ENCODE peak calls at places on chromosomes 6 and 20, in seven cellular contexts. S is left ventricle myocardium inferior, C is RWPE2, X is uterus, R is H1, M is GM23248, I is body of pancreas. T is an unnamed sample. For H3K9me3, the result is how much of the 10 kb centered on the place peaks cover.

GRCh38 chr6:119801041-119801440 is 451.5 kb upstream of the MAN1A1 start:
- DNase-seq in X (no peak), I (no peak), R (no peak), C (no peak), S (no peak), M (no peak), T (no peak)

GRCh38 chr6:164807125-164807524 is 502.3 kb downstream of the C6orf118 start:
- DNase-seq in I (no peak), C (no peak), R (no peak), X (no peak), M (no peak), S (no peak), T (no peak)

GRCh38 chr6:9766240-9766915 is 648.5 kb downstream of the TFAP2A start:
- DNase-seq in C (no peak), S (no peak), X (no peak), R (no peak), I (no peak), M (peak), T (peak)

GRCh38 chr6:134431306-134431919 is 113.5 kb upstream of the SGK1 start:
- DNase-seq in I (no peak), C (no peak), M (peak), S (no peak), X (no peak), R (no peak), T (no peak)

GRCh38 chr6:15076565-15076964 is 169.3 kb upstream of the JARID2 start:
- DNase-seq in C (no peak), S (no peak), M (no peak), I (no peak), R (no peak), X (no peak), T (no peak)

GRCh38 chr6:150006961-150007464 is 18.3 kb downstream of the RAET1L start:
- DNase-seq in R (no peak), M (peak), I (no peak), C (no peak), X (no peak), S (no peak), T (no peak)

GRCh38 chr6:75171581-75172360 is 34.1 kb downstream of the COL12A1 start:
- DNase-seq in X (no peak), C (no peak), R (no peak), I (no peak), S (no peak), M (peak), T (peak)

GRCh38 chr20:38260378-38261053 is at the start of gene KIAA1755:
- DNase-seq in X (peak), M (peak), I (no peak), S (peak), C (peak), R (no peak), T (no peak)

GRCh38 chr6:32973144-32973854 is 4.9 kb downstream of the BRD2 start:
- DNase-seq in X (no peak), R (no peak), M (peak), S (no peak), C (no peak), I (peak), T (peak)

GRCh38 chr20:427849-428657 is 20.0 kb downstream of the RBCK1 start:
- DNase-seq in I (no peak), S (no peak), M (no peak), X (no peak), C (no peak), R (no peak), T (no peak)

GRCh38 chr6:68343901-68344300 is 291.2 kb upstream of the ADGRB3 start:
- DNase-seq in I (peak), M (peak), R (peak), S (no peak), X (no peak), C (no peak), T (peak)

GRCh38 chr6:150058231-150058792 is 10.6 kb downstream of the ULBP3 start:
- DNase-seq in C (no peak), I (no peak), X (no peak), R (no peak), M (no peak), S (no peak), T (no peak)

GRCh38 chr6:117288083-117288715 is 22.8 kb downstream of the VGLL2 start:
- DNase-seq in X (no peak), R (no peak), I (no peak), S (no peak), C (no peak), M (no peak), T (peak)

DNA sequence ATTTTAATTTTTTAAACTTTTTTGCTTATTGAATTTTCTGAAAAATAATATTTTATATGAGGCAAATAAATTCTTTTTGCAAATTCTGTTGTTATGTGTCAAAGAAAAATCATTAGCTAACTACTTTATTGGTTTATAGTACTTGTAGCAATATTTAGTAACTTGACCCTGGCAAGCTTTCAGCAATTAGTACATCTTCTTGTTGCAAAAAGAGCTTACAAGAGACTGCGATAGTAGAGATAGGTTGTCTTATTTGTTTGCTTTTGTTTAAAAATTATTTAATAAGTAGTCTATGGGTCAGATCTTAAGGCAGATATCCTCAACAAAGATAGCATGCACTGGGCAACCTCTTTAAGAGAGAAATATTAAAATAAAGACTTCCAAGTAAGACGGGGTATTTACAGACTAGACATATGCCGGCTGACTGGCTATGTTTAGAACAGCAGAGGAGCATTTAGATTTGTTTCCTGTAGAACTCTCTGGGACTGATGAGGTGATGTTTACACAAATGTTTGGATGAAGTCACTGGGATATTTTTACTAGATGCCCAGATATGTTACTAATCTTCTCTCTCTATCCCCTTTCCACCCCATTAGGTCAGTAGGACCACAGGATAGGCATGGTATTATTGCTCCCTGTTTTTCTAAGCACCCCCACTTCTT is 24.9 kb downstream of the VGLL2 start:
- DNase-seq in C (no peak), R (no peak), M (no peak), X (no peak), I (no peak), S (no peak), T (no peak)
- H3K4me3 ChIP-seq in C (no peak), R (no peak), M (no peak), X (no peak), I (no peak), S (no peak), T (no peak)

GRCh38 chr20:23832775-23833508 is 6.4 kb upstream of the CST2 start:
- DNase-seq in C (no peak), R (no peak), X (no peak), I (no peak), M (peak), S (no peak), T (no peak)
- H3K9me3 ChIP-seq in C (under half), R (under half), X (under half), I (under half), M (under half), S (under half), T (under half)

DNA sequence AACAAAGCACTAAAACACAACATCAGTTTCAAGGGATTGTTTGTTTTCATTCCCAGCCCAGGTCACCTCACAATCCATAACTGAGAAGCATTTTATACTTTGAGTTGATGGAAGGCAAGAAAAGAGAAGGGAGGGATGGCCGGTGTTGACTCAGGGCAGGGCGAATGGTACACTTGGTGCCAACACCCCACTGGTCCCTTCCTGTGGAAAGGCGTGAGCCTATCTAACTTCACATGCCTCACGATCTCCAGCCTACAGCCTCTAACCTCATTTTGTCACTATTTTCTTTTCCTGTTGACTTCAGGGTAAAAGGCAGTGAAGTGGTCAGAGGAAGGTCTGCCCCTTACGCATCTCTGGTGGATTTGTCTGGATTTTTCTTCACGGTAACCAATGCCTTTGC is 53.5 kb upstream of the SASH1 start:
- DNase-seq in S (no peak), R (no peak), C (no peak), I (no peak), X (no peak), M (no peak), T (no peak)
- H3K4me3 ChIP-seq in S (peak), R (no peak), C (no peak), I (no peak), X (no peak), M (no peak), T (no peak)

GRCh38 chr20:43809206-43809819 is 82.5 kb upstream of the GTSF1L start:
- DNase-seq in R (no peak), C (no peak), X (no peak), S (no peak), I (no peak), M (no peak), T (no peak)
- H3K9me3 ChIP-seq in R (under half), C (under half), X (under half), S (half or more), I (under half), M (under half), T (under half)

GRCh38 chr6:41576667-41577066 is 30.5 kb downstream of the FOXP4 start:
- DNase-seq in C (no peak), R (no peak), S (no peak), X (no peak), M (no peak), I (peak), T (no peak)

GRCh38 chr6:41578714-41579610 is 32.8 kb downstream of the FOXP4 start:
- DNase-seq in R (no peak), C (no peak), I (no peak), X (no peak), S (no peak), M (no peak), T (no peak)

GRCh38 chr6:41577865-41578713 is 31.9 kb downstream of the FOXP4 start:
- DNase-seq in R (no peak), X (no peak), C (no peak), I (peak), S (no peak), M (peak), T (peak)

GRCh38 chr6:41575598-41575997 is 29.4 kb downstream of the FOXP4 start:
- DNase-seq in X (no peak), M (no peak), I (no peak), C (no peak), S (no peak), R (no peak), T (no peak)

DNA sequence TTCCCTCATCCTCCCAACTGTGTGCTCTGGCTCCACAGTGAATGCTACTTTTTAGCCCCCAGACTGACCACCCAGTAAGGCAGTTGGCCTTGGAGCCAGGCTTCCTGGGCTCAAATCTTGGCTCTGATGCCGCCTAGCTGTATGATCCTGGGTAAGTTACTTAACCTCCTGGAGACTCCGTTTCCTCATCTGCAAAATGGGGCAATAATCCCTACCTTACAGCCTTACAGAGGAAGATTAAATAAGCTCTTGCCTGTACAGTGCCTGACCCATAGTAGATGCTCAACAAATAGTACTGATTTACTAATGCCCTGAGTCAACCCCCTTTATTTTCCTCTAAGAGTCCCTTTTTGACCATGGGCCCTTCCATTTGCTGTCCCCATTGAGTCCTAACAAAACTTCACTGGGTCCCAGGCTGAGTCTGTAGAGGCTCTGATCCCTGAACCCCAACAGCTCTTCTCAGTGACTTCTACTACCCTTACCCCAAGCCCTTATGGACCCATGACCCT is 31.2 kb downstream of the FOXP4 start:
- DNase-seq in C (no peak), X (no peak), M (no peak), S (no peak), R (no peak), I (no peak), T (no peak)
- H3K4me3 ChIP-seq in C (no peak), X (no peak), M (no peak), S (no peak), R (no peak), I (no peak), T (no peak)

DNA sequence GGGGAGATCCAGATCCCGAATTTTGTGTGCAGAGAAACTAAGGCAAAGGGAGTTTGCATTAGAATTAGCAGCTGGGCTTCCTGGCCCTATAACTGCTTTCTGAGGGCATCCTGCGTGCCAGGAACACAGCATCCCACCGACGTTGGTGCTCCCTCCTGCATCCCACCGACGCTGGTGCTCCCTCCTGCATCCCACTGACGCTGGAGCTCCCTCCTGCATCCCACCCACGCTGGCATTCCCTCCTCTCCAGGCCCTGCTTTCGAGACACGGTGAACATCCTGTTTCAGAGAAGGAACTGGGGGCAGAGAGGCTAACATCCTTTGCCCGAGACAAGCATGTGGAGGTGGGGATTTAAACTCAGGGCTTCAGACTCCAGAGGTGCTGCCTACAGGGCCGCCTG is 44.4 kb downstream of the DACT2 start:
- DNase-seq in S (no peak), C (no peak), R (no peak), I (no peak), M (no peak), X (no peak), T (no peak)
- H3K9me3 ChIP-seq in S (under half), C (under half), R (under half), I (under half), M (under half), X (under half), T (under half)

GRCh38 chr6:168440520-168441433 is at the start of gene SMOC2:
- DNase-seq in X (peak), S (peak), R (no peak), I (peak), C (no peak), M (no peak), T (peak)
- H3K4me3 ChIP-seq in X (peak), S (peak), R (peak), I (peak), C (no peak), M (no peak), T (peak)

DNA sequence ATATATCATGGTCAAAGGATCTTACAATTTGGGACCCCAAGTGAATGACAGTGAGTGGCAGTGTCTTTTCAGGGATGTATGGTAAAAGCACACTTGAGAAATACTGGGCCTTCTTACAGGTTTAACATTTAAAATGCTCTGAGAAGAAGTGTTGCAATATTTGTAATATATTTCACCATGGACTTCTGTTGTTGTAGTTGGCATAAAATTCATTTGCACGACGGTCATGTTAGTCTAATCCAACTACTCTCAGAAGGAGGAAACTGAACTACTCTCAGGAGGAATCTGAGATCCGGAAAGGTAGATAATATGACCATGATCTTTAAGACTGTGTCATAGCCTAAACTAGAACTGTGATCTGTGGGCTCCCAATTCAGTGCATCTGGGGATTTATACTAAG is 700.1 kb downstream of the HDGFL1 start:
- DNase-seq in I (no peak), X (no peak), M (peak), R (no peak), C (no peak), S (no peak), T (no peak)
- H3K9me3 ChIP-seq in I (under half), X (under half), M (under half), R (under half), C (under half), S (under half), T (under half)

T was measured in MG63.